ENCODE peak calls at places on chromosomes 13 and 19, in ten cellular contexts. G, Y, W, Z, L, H, Q, F, U and A are unnamed samples. For H3K4me1, the result is how much of the 10 kb centered on the place peaks cover.

GRCh38 chr19:33186835-33187540 is 7.1 kb upstream of the LRP3 start:
- DNase-seq in W (no peak), G (no peak), U (no peak), Z (no peak), L (no peak), F (no peak), Q (no peak), Y (no peak), H (no peak), A (no peak)

GRCh38 chr13:113157929-113158747 is at the start of gene PROZ:
- DNase-seq in G (no peak), W (no peak), Q (no peak), L (peak), H (no peak), Y (no peak), U (no peak), F (no peak), Z (no peak), A (peak)

GRCh38 chr19:23882493-23882892 is 32.2 kb upstream of the ZNF726 start:
- DNase-seq in Y (peak), H (no peak), F (no peak), Q (no peak), Z (no peak), L (peak), G (no peak), U (no peak), W (no peak), A (no peak)

GRCh38 chr13:48236528-48237353 is 3.7 kb downstream of the ITM2B start:
- DNase-seq in W (no peak), L (no peak), U (no peak), F (no peak), H (no peak), Z (no peak), Y (no peak), Q (no peak), G (no peak), A (no peak)

GRCh38 chr19:5718579-5719273 is 1.2 kb downstream of the LONP1 start:
- DNase-seq in F (no peak), Z (peak), G (no peak), H (peak), Q (peak), U (no peak), W (no peak), Y (no peak), L (peak), A (no peak)

GRCh38 chr19:35123573-35123972 is 8.0 kb downstream of the FXYD3 start:
- DNase-seq in F (peak), G (no peak), H (no peak), L (no peak), Q (no peak), U (no peak), Y (no peak), W (no peak), Z (no peak), A (no peak)

GRCh38 chr13:20193142-20193923 is 595 bp upstream of the GJB2 start:
- DNase-seq in W (no peak), G (no peak), Q (no peak), H (no peak), Y (no peak), L (no peak), F (no peak), U (peak), Z (no peak), A (no peak)

GRCh38 chr13:68257111-68257842 is 1027.1 kb upstream of the PCDH9 start:
- DNase-seq in G (no peak), Y (peak), L (no peak), Q (no peak), W (no peak), U (no peak), Z (no peak), H (no peak), F (no peak), A (no peak)

GRCh38 chr19:4851551-4852290 is 15.7 kb downstream of the PLIN3 start:
- DNase-seq in G (peak), Q (peak), Y (peak), W (peak), L (peak), F (peak), U (peak), H (no peak), Z (no peak), A (peak)

GRCh38 chr19:46863818-46864629 is 3.2 kb downstream of the ARHGAP35 start:
- DNase-seq in U (peak), Q (peak), W (no peak), L (peak), F (peak), Y (peak), Z (no peak), G (peak), H (no peak), A (no peak)

GRCh38 chr19:33713194-33713593 is 83.5 kb upstream of the KCTD15 start:
- DNase-seq in Z (no peak), W (no peak), G (no peak), F (no peak), U (no peak), H (no peak), Q (no peak), L (no peak), Y (no peak), A (no peak)

GRCh38 chr13:92575782-92576181 is 650.8 kb upstream of the GPC6 start:
- DNase-seq in H (no peak), W (no peak), G (no peak), Z (no peak), U (no peak), F (no peak), L (no peak), Q (no peak), Y (no peak), A (no peak)

GRCh38 chr19:10602330-10603083 is 15.4 kb upstream of the AP1M2 start:
- DNase-seq in U (peak), Q (peak), G (peak), L (peak), H (no peak), F (peak), Y (peak), Z (peak), W (peak), A (peak)

GRCh38 chr19:44530777-44531176 is 1.3 kb upstream of the CEACAM20 start:
- DNase-seq in G (no peak), Z (no peak), H (no peak), F (no peak), Y (no peak), U (no peak), L (no peak), W (no peak), Q (no peak), A (no peak)

GRCh38 chr19:29773141-29773540 is 38.6 kb upstream of the CCNE1 start:
- DNase-seq in Q (no peak), F (no peak), U (no peak), Y (no peak), W (no peak), G (no peak), L (no peak), H (no peak), Z (no peak), A (no peak)

GRCh38 chr19:45547965-45548609 is 36.5 kb downstream of the OPA3 start:
- DNase-seq in Y (no peak), U (no peak), W (no peak), Q (peak), Z (peak), F (no peak), L (no peak), H (no peak), G (no peak), A (no peak)

GRCh38 chr13:109899748-109900147 is 113.4 kb upstream of the IRS2 start:
- DNase-seq in G (no peak), U (no peak), Q (no peak), L (no peak), F (no peak), Z (no peak), W (no peak), Y (no peak), H (no peak), A (no peak)

GRCh38 chr19:30699871-30700280 is 327.7 kb downstream of the ZNF536 start:
- DNase-seq in G (no peak), U (no peak), L (no peak), F (no peak), Q (no peak), H (no peak), W (no peak), Z (no peak), Y (no peak), A (no peak)

GRCh38 chr13:76708138-76708537 is 178.1 kb downstream of the KCTD12 start:
- DNase-seq in Z (no peak), Y (no peak), Q (no peak), W (no peak), F (no peak), G (no peak), L (no peak), H (no peak), U (no peak), A (no peak)

GRCh38 chr19:38441660-38442348 is 8.3 kb downstream of the RYR1 start:
- DNase-seq in U (peak), F (no peak), G (no peak), Y (no peak), H (no peak), Q (no peak), L (peak), Z (no peak), W (no peak), A (no peak)

GRCh38 chr13:93249259-93249917 is 22.8 kb downstream of the GPC6 start:
- DNase-seq in F (no peak), Y (no peak), Z (no peak), W (no peak), H (no peak), U (no peak), L (peak), G (no peak), Q (peak), A (no peak)

GRCh38 chr13:23739597-23739996 is 149.6 kb downstream of the MIPEP start:
- DNase-seq in U (no peak), Z (no peak), Y (no peak), F (no peak), Q (no peak), W (no peak), L (no peak), G (no peak), H (no peak), A (no peak)

GRCh38 chr19:4062576-4063368 is 3.9 kb downstream of the ZBTB7A start:
- DNase-seq in F (no peak), H (no peak), L (no peak), W (peak), G (no peak), Z (no peak), U (no peak), Y (no peak), Q (no peak), A (peak)

GRCh38 chr13:111398715-111399299 is 78.4 kb downstream of the TEX29 start:
- DNase-seq in L (peak), Y (no peak), G (no peak), F (no peak), Z (no peak), H (no peak), W (no peak), U (no peak), Q (no peak), A (no peak)

GRCh38 chr19:36528921-36529518 is 949 bp upstream of the ZNF260 start:
- DNase-seq in L (peak), F (no peak), Z (no peak), H (peak), Q (no peak), Y (peak), W (no peak), G (peak), U (peak), A (no peak)

GRCh38 chr19:48695743-48696352 is at the start of gene FUT2:
- DNase-seq in Y (no peak), F (no peak), G (no peak), Z (no peak), Q (no peak), U (peak), W (no peak), H (no peak), L (no peak), A (peak)

GRCh38 chr13:107351305-107351704 is 783.4 kb upstream of the ARGLU1 start:
- DNase-seq in W (no peak), U (no peak), L (no peak), Z (no peak), F (no peak), Y (peak), G (no peak), Q (peak), H (no peak), A (no peak)

GRCh38 chr19:47521473-47522180 is 6.8 kb upstream of the NAPA start:
- DNase-seq in H (no peak), F (no peak), W (no peak), G (no peak), L (no peak), Y (no peak), U (no peak), Q (no peak), Z (no peak), A (no peak)

GRCh38 chr19:33767898-33768413 is 28.7 kb upstream of the KCTD15 start:
- DNase-seq in Z (no peak), Q (peak), F (no peak), L (peak), G (no peak), W (no peak), Y (peak), U (peak), H (no peak), A (no peak)

GRCh38 chr13:110438776-110439175 is 122.7 kb downstream of the RAB20 start:
- DNase-seq in G (no peak), Z (no peak), W (peak), H (no peak), U (no peak), L (no peak), F (no peak), Q (no peak), Y (no peak), A (no peak)

GRCh38 chr19:45577111-45577905 is 7.3 kb downstream of the OPA3 start:
- DNase-seq in Z (no peak), L (peak), Y (peak), W (peak), F (no peak), U (no peak), H (no peak), Q (peak), G (no peak), A (peak)

GRCh38 chr13:21879263-21879914 is 208.5 kb downstream of the FGF9 start:
- DNase-seq in H (no peak), Y (no peak), F (no peak), Z (no peak), Q (no peak), W (no peak), G (no peak), U (no peak), L (no peak), A (no peak)

GRCh38 chr13:113897161-113897560 is 33.3 kb upstream of the GAS6 start:
- DNase-seq in L (peak), G (no peak), Q (peak), Y (no peak), W (no peak), U (no peak), H (no peak), Z (no peak), F (no peak), A (no peak)

GRCh38 chr13:112616586-112617381 is 28.8 kb upstream of the TUBGCP3 start:
- DNase-seq in H (no peak), Q (peak), U (peak), W (no peak), G (no peak), F (no peak), Z (peak), L (peak), Y (peak), A (no peak)

GRCh38 chr19:27974082-27974513 is 1238.9 kb downstream of the UQCRFS1 start:
- DNase-seq in L (peak), H (peak), Z (no peak), F (no peak), U (peak), G (no peak), W (no peak), Q (no peak), Y (peak), A (no peak)

GRCh38 chr19:51196181-51196580 is 28.7 kb upstream of the CD33 start:
- DNase-seq in F (no peak), L (no peak), W (no peak), Z (no peak), U (no peak), Y (peak), H (no peak), G (no peak), Q (no peak), A (no peak)

GRCh38 chr13:59746291-59746962 is 417.3 kb downstream of the DIAPH3 start:
- DNase-seq in Y (no peak), G (no peak), U (no peak), H (no peak), F (no peak), Z (no peak), Q (peak), W (no peak), L (no peak), A (no peak)

GRCh38 chr19:15210323-15210774 is 9.6 kb upstream of the NOTCH3 start:
- DNase-seq in F (peak), Q (peak), G (peak), U (no peak), L (peak), Z (no peak), H (no peak), Y (no peak), W (peak), A (no peak)

GRCh38 chr13:99258210-99258860 is at the start of gene GPR18:
- DNase-seq in F (no peak), U (no peak), Z (no peak), H (peak), Y (no peak), W (no peak), L (no peak), Q (peak), G (no peak), A (no peak)

GRCh38 chr13:87919956-87920355 is 248.8 kb downstream of the SLITRK5 start:
- DNase-seq in W (no peak), Y (no peak), F (no peak), L (no peak), H (no peak), Q (no peak), G (no peak), U (no peak), Z (no peak), A (no peak)
- TF ChIP-seq POLR2A in W (no peak), Y (no peak), F (no peak), L (no peak), H (no peak), Q (no peak), G (no peak), U (no peak), Z (no peak), A (no peak)

DNA sequence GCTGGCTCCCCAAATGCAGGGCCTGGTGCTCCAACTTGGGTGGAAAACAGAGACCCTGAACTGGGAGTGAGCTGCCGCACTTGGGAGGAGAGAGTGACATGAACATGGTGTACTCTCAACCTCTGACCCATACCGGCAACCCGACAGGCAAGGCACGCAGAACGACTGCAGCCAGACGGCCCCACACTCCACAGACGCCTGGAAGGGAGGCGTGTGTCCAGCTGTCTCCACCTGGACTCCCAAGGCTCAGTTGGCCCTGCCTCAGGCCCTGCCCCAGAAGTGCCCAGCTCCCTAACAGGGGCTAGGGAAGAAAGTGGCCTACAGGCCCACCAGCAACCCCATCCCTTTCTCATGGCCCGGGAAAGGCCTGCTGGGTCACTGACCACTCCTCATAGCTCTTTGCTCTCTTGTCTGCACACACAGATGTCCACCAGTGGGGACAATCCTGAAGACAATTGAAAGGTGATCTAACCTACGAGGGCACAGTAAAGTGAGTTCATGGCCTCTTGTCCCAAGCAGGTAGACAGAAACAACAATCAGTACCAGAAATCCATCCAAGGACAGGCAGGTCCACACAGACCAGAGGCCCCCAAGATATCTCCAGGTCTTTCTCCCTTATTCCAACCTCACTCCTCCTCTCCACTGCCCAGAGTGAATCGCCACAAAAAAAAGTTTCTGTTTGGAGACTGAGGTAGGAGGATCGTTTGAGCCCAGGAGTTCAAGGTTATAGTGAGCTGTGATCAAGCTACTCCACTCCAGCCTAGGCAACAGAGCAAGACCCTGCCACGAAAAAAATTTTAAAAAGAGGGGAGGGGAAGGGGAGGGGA is 28.2 kb downstream of the ELL start:
- DNase-seq in U (no peak), G (no peak), W (peak), Z (no peak), L (no peak), F (no peak), Y (peak), Q (no peak), H (no peak), A (no peak)
- H3K4me1 ChIP-seq in U (under half), G (half or more), W (under half), Z (under half), L (half or more), F (under half), Y (half or more), Q (under half), H (under half), A (under half)

GRCh38 chr13:44692173-44692713 is 116.1 kb upstream of the TSC22D1 start:
- DNase-seq in Q (peak), G (no peak), H (no peak), U (no peak), L (no peak), F (no peak), W (no peak), Y (no peak), Z (peak), A (no peak)
- TF ChIP-seq POLR2A in Q (peak), G (no peak), H (peak), U (peak), L (no peak), F (no peak), W (no peak), Y (no peak), Z (peak), A (no peak)

GRCh38 chr13:40585911-40586471 is 80.5 kb downstream of the FOXO1 start:
- DNase-seq in H (no peak), L (no peak), Q (no peak), F (no peak), Y (no peak), W (no peak), G (no peak), Z (no peak), U (no peak), A (no peak)
- H3K4me1 ChIP-seq in H (under half), L (half or more), Q (under half), F (under half), Y (under half), W (under half), G (half or more), Z (under half), U (under half), A (half or more)

GRCh38 chr19:8306235-8307054 is 1.7 kb downstream of the CD320 start:
- DNase-seq in Y (peak), Z (no peak), G (peak), H (no peak), W (peak), Q (no peak), F (peak), L (no peak), U (peak), A (peak)

GRCh38 chr19:8308891-8309291 is 733 bp upstream of the CD320 start:
- DNase-seq in Z (no peak), F (peak), Q (no peak), Y (no peak), G (peak), W (peak), U (no peak), H (no peak), L (no peak), A (peak)

GRCh38 chr19:8310342-8311055 is 2.3 kb upstream of the CD320 start:
- DNase-seq in G (no peak), W (peak), L (no peak), F (peak), U (peak), Y (no peak), H (no peak), Z (no peak), Q (no peak), A (peak)

GRCh38 chr19:8307400-8307964 is 676 bp downstream of the CD320 start:
- DNase-seq in Q (no peak), U (no peak), Z (no peak), L (peak), F (no peak), G (peak), H (no peak), W (no peak), Y (peak), A (no peak)

GRCh38 chr19:8307965-8308866 is at the start of gene CD320:
- DNase-seq in Q (peak), Z (peak), H (peak), W (peak), U (peak), Y (peak), L (peak), G (peak), F (peak), A (peak)
- TF ChIP-seq POLR2A in Q (peak), Z (peak), H (peak), W (peak), U (peak), Y (no peak), L (peak), G (peak), F (peak), A (peak)

DNA sequence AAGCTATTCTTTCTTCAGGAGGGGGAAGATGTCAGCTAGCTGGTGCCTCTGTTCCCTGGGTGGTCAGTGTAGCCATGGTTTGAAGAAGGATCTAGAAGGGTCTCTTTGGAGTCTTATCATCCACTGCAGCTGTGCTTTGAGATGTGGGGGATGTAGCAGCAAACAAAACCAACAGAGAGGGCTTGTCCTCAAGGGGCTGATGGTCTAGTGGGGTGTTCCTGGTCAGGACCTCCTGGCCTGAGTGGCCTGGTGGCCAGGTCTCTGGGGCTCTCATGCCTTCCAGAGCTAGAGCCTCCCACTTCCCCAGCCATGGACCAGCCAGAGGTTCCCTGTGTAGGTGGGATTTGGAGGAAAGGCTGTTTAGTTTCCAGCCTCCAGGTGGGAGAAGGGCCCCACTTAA is 40.3 kb downstream of the LYL1 start:
- DNase-seq in Z (no peak), F (no peak), W (no peak), L (no peak), Q (no peak), H (no peak), U (no peak), Y (no peak), G (no peak), A (no peak)
- H3K4me1 ChIP-seq in Z (under half), F (under half), W (half or more), L (half or more), Q (under half), H (under half), U (under half), Y (half or more), G (half or more), A (under half)